ENCODE peak calls at places on chromosomes 13 and 19, in eight cellular contexts. One of them, this sample, is unnamed.

GRCh38 chr13:96052655-96053002 is 572 bp downstream of the UGGT2 start:
- DNase-seq in lower leg skin: no peak
- DNase-seq in fibroblast of lung: peak
- DNase-seq in psoas muscle: no peak
- DNase-seq in lower lobe of right lung: no peak
- DNase-seq in AG10803: peak
- DNase-seq in left ventricle myocardium inferior: no peak
- DNase-seq in stomach: no peak
- DNase-seq in this sample: peak

GRCh38 chr19:1489463-1489971 is 633 bp downstream of the PCSK4 start:
- DNase-seq in lower leg skin: no peak
- DNase-seq in fibroblast of lung: no peak
- DNase-seq in psoas muscle: peak
- DNase-seq in lower lobe of right lung: peak
- DNase-seq in AG10803: no peak
- DNase-seq in left ventricle myocardium inferior: no peak
- DNase-seq in stomach: no peak
- DNase-seq in this sample: no peak

GRCh38 chr13:72384879-72385278 is 342.6 kb downstream of the MZT1 start:
- DNase-seq in lower leg skin: no peak
- DNase-seq in fibroblast of lung: peak
- DNase-seq in psoas muscle: no peak
- DNase-seq in lower lobe of right lung: no peak
- DNase-seq in AG10803: peak
- DNase-seq in left ventricle myocardium inferior: no peak
- DNase-seq in stomach: no peak
- DNase-seq in this sample: no peak

GRCh38 chr13:109672545-109672944 is 113.8 kb downstream of the IRS2 start:
- DNase-seq in lower leg skin: no peak
- DNase-seq in fibroblast of lung: no peak
- DNase-seq in psoas muscle: no peak
- DNase-seq in lower lobe of right lung: no peak
- DNase-seq in AG10803: peak
- DNase-seq in left ventricle myocardium inferior: no peak
- DNase-seq in stomach: no peak
- DNase-seq in this sample: no peak

GRCh38 chr13:19845758-19846157 is 17.7 kb downstream of the ZMYM5 start:
- DNase-seq in lower leg skin: no peak
- DNase-seq in fibroblast of lung: peak
- DNase-seq in psoas muscle: no peak
- DNase-seq in lower lobe of right lung: no peak
- DNase-seq in AG10803: peak
- DNase-seq in left ventricle myocardium inferior: no peak
- DNase-seq in stomach: no peak
- DNase-seq in this sample: no peak

GRCh38 chr13:21675095-21676007 is 4.5 kb downstream of the FGF9 start:
- DNase-seq in lower leg skin: no peak
- DNase-seq in fibroblast of lung: no peak
- DNase-seq in psoas muscle: peak
- DNase-seq in lower lobe of right lung: peak
- DNase-seq in AG10803: no peak
- DNase-seq in left ventricle myocardium inferior: peak
- DNase-seq in stomach: peak
- DNase-seq in this sample: no peak

GRCh38 chr13:49226613-49227012 is 6.5 kb downstream of the MLNR start:
- DNase-seq in lower leg skin: no peak
- DNase-seq in fibroblast of lung: no peak
- DNase-seq in psoas muscle: no peak
- DNase-seq in lower lobe of right lung: no peak
- DNase-seq in AG10803: no peak
- DNase-seq in left ventricle myocardium inferior: no peak
- DNase-seq in stomach: no peak
- DNase-seq in this sample: no peak

GRCh38 chr13:99473515-99473914 is 27.8 kb upstream of the TM9SF2 start:
- DNase-seq in lower leg skin: no peak
- DNase-seq in fibroblast of lung: no peak
- DNase-seq in psoas muscle: no peak
- DNase-seq in lower lobe of right lung: no peak
- DNase-seq in AG10803: no peak
- DNase-seq in left ventricle myocardium inferior: no peak
- DNase-seq in stomach: no peak
- DNase-seq in this sample: no peak

GRCh38 chr13:79398915-79399314 is 7.1 kb downstream of the RBM26 start:
- DNase-seq in lower leg skin: no peak
- DNase-seq in fibroblast of lung: peak
- DNase-seq in psoas muscle: no peak
- DNase-seq in lower lobe of right lung: no peak
- DNase-seq in AG10803: no peak
- DNase-seq in left ventricle myocardium inferior: no peak
- DNase-seq in stomach: no peak
- DNase-seq in this sample: no peak

GRCh38 chr13:46071590-46072249 is 19.2 kb upstream of the ZC3H13 start:
- DNase-seq in lower leg skin: no peak
- DNase-seq in fibroblast of lung: no peak
- DNase-seq in psoas muscle: no peak
- DNase-seq in lower lobe of right lung: no peak
- DNase-seq in AG10803: no peak
- DNase-seq in left ventricle myocardium inferior: no peak
- DNase-seq in stomach: no peak
- DNase-seq in this sample: no peak

GRCh38 chr19:24052811-24053210 is 34.2 kb upstream of the ZNF254 start:
- DNase-seq in lower leg skin: no peak
- DNase-seq in fibroblast of lung: peak
- DNase-seq in psoas muscle: no peak
- DNase-seq in lower lobe of right lung: no peak
- DNase-seq in AG10803: peak
- DNase-seq in left ventricle myocardium inferior: no peak
- DNase-seq in stomach: no peak
- DNase-seq in this sample: no peak

GRCh38 chr19:38488811-38489481 is 55.5 kb downstream of the RYR1 start:
- DNase-seq in lower leg skin: no peak
- DNase-seq in fibroblast of lung: no peak
- DNase-seq in psoas muscle: no peak
- DNase-seq in lower lobe of right lung: no peak
- DNase-seq in AG10803: no peak
- DNase-seq in left ventricle myocardium inferior: no peak
- DNase-seq in stomach: no peak
- DNase-seq in this sample: no peak

GRCh38 chr19:46009530-46010510 is 13.0 kb downstream of the PGLYRP1 start:
- DNase-seq in lower leg skin: peak
- DNase-seq in fibroblast of lung: peak
- DNase-seq in psoas muscle: peak
- DNase-seq in lower lobe of right lung: peak
- DNase-seq in AG10803: peak
- DNase-seq in left ventricle myocardium inferior: peak
- DNase-seq in stomach: peak
- DNase-seq in this sample: peak

GRCh38 chr19:9914315-9915207 is 21.8 kb downstream of the OLFM2 start:
- DNase-seq in lower leg skin: peak
- DNase-seq in fibroblast of lung: peak
- DNase-seq in psoas muscle: peak
- DNase-seq in lower lobe of right lung: peak
- DNase-seq in AG10803: peak
- DNase-seq in left ventricle myocardium inferior: peak
- DNase-seq in stomach: peak
- DNase-seq in this sample: peak

GRCh38 chr19:27774337-27774736 is 1438.6 kb downstream of the UQCRFS1 start:
- DNase-seq in lower leg skin: no peak
- DNase-seq in fibroblast of lung: no peak
- DNase-seq in psoas muscle: no peak
- DNase-seq in lower lobe of right lung: no peak
- DNase-seq in AG10803: no peak
- DNase-seq in left ventricle myocardium inferior: no peak
- DNase-seq in stomach: no peak
- DNase-seq in this sample: no peak
- TF ChIP-seq CTCF in lower leg skin: no peak
- TF ChIP-seq CTCF in fibroblast of lung: peak
- TF ChIP-seq CTCF in psoas muscle: no peak
- TF ChIP-seq CTCF in lower lobe of right lung: no peak
- TF ChIP-seq CTCF in AG10803: peak
- TF ChIP-seq CTCF in left ventricle myocardium inferior: no peak
- TF ChIP-seq CTCF in stomach: no peak
- TF ChIP-seq CTCF in this sample: no peak

GRCh38 chr19:42023943-42024260 is 29.9 kb upstream of the ATP1A3 start:
- DNase-seq in lower leg skin: no peak
- DNase-seq in fibroblast of lung: no peak
- DNase-seq in psoas muscle: no peak
- DNase-seq in lower lobe of right lung: no peak
- DNase-seq in AG10803: no peak
- DNase-seq in left ventricle myocardium inferior: no peak
- DNase-seq in stomach: no peak
- DNase-seq in this sample: no peak

GRCh38 chr19:42030605-42031004 is 36.6 kb upstream of the ATP1A3 start:
- DNase-seq in lower leg skin: no peak
- DNase-seq in fibroblast of lung: no peak
- DNase-seq in psoas muscle: no peak
- DNase-seq in lower lobe of right lung: no peak
- DNase-seq in AG10803: no peak
- DNase-seq in left ventricle myocardium inferior: no peak
- DNase-seq in stomach: no peak
- DNase-seq in this sample: no peak

GRCh38 chr19:42032428-42032827 is 37.6 kb downstream of the GRIK5 start:
- DNase-seq in lower leg skin: no peak
- DNase-seq in fibroblast of lung: peak
- DNase-seq in psoas muscle: no peak
- DNase-seq in lower lobe of right lung: no peak
- DNase-seq in AG10803: no peak
- DNase-seq in left ventricle myocardium inferior: no peak
- DNase-seq in stomach: no peak
- DNase-seq in this sample: no peak

GRCh38 chr19:42024622-42025111 is 30.6 kb upstream of the ATP1A3 start:
- DNase-seq in lower leg skin: no peak
- DNase-seq in fibroblast of lung: peak
- DNase-seq in psoas muscle: peak
- DNase-seq in lower lobe of right lung: no peak
- DNase-seq in AG10803: peak
- DNase-seq in left ventricle myocardium inferior: peak
- DNase-seq in stomach: no peak
- DNase-seq in this sample: no peak

DNA sequence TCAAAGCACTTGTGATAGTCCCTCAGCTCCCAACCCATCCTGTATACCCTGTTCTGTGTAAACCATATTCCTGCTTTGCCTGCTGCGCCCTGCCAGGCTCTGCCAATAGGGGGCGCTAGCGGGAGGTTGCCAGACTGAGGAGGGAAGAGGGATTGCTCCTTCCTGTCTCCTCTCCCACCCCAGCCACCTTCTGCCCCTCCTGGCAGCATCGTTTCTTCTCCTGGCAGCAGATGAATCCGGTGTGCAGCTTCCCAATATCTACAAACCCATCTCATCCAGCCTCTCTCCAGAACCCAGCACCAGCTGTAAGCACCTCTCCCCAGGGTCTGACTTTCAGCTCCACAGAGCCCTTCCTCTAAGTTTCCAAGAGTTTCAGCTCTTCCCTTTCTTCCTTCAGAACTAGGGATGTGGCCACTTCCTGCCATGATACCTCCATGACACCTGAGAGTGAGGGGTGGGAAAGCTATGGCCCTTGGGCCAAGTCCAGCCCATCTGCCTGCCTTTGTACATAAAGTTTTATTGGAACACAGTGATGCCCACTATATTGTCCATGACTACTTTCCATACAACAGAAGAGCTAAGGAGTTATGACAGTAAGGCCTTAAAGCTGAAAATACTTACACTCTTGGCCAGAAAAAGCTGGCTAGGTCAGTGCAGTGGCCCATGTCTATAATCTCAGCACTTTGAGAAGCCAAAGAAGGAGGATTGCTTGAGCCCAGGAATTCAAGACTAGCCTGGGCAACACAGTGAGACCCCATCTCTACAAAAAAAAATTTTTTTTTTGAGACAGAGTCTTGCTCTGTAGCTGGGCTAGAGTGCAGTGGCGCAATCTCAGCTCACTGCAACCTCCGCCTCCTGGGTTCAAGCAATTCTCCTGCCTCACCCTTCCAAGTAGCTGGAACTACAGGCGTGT is 34.5 kb upstream of the ATP1A3 start:
- DNase-seq in lower leg skin: no peak
- DNase-seq in fibroblast of lung: no peak
- DNase-seq in psoas muscle: no peak
- DNase-seq in lower lobe of right lung: no peak
- DNase-seq in AG10803: no peak
- DNase-seq in left ventricle myocardium inferior: no peak
- DNase-seq in stomach: no peak
- DNase-seq in this sample: no peak
- TF ChIP-seq CTCF in lower leg skin: no peak
- TF ChIP-seq CTCF in fibroblast of lung: peak
- TF ChIP-seq CTCF in psoas muscle: no peak
- TF ChIP-seq CTCF in lower lobe of right lung: peak
- TF ChIP-seq CTCF in AG10803: peak
- TF ChIP-seq CTCF in left ventricle myocardium inferior: peak
- TF ChIP-seq CTCF in stomach: no peak
- TF ChIP-seq CTCF in this sample: no peak

DNA sequence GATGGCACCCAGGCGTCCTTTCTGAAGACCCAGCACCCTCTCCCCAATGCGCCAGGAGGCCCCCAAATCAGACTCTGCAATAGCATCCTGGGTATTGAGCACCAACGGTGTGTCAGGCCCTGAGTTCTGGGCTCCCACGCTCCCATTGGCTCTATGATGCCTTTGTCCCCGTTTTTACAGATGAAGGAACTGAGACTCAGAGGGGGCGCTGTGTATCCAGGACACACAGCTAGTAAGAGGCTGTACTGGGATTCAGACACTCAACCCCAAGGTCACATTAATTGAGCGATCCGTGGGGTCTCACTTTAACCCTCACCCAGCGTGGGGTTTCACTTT is 42.5 kb downstream of the CYP4F22 start:
- DNase-seq in lower leg skin: no peak
- DNase-seq in fibroblast of lung: no peak
- DNase-seq in psoas muscle: no peak
- DNase-seq in lower lobe of right lung: no peak
- DNase-seq in AG10803: no peak
- DNase-seq in left ventricle myocardium inferior: no peak
- DNase-seq in stomach: no peak
- DNase-seq in this sample: no peak
- TF ChIP-seq CTCF in lower leg skin: no peak
- TF ChIP-seq CTCF in fibroblast of lung: no peak
- TF ChIP-seq CTCF in psoas muscle: no peak
- TF ChIP-seq CTCF in lower lobe of right lung: no peak
- TF ChIP-seq CTCF in AG10803: peak
- TF ChIP-seq CTCF in left ventricle myocardium inferior: no peak
- TF ChIP-seq CTCF in stomach: no peak
- TF ChIP-seq CTCF in this sample: no peak

DNA sequence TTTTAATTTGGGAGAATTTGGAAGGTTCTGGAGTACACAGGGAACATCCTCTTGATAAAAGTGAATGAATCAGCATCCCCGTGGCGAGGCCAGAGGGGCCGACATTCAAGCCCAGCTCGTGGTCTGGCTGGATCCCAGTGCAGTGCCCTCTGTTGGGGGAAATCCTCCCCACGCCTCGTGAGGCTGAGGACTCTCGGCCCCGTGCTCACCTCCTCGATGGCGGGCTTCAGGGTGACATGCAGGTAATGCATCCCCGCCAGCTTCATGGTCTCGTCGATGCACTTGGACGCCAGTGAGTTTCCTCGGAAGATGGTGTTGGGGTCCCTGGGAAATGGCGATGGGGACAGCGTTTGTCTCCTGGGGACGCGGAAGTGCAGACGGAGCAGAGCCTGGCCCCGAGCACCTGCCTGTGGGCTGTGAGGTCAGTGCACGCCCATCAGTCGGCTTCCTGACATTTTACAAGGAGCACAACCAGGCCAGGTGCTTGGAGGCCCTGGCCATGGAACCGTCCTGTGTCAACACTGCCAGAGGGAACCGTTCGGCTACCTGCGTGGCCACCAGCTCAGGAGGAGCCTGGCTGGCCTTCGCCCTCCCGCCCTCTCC is 43.3 kb upstream of the C13orf46 start:
- DNase-seq in lower leg skin: no peak
- DNase-seq in fibroblast of lung: peak
- DNase-seq in psoas muscle: peak
- DNase-seq in lower lobe of right lung: no peak
- DNase-seq in AG10803: peak
- DNase-seq in left ventricle myocardium inferior: no peak
- DNase-seq in stomach: no peak
- DNase-seq in this sample: no peak
- TF ChIP-seq CTCF in lower leg skin: no peak
- TF ChIP-seq CTCF in fibroblast of lung: peak
- TF ChIP-seq CTCF in psoas muscle: no peak
- TF ChIP-seq CTCF in lower lobe of right lung: no peak
- TF ChIP-seq CTCF in AG10803: peak
- TF ChIP-seq CTCF in left ventricle myocardium inferior: no peak
- TF ChIP-seq CTCF in stomach: peak
- TF ChIP-seq CTCF in this sample: no peak